ENCODE peak calls at places on chromosomes 12 and 14, in seven cellular contexts. V is HCT116, R is A549, Q is endothelial cell of umbilical vein, I is NB4, Z is HepG2, X is GM12878. T is an unnamed sample.

GRCh38 chr12:115449526-115449925 is 765.6 kb upstream of the TBX3 start:
- DNase-seq in Q (no peak), Z (no peak), I (no peak), R (no peak), V (no peak), X (no peak), T (no peak)

GRCh38 chr12:97308576-97309198 is 153.9 kb upstream of the RMST start:
- DNase-seq in V (peak; percentile 46), Z (peak; percentile 39), X (peak; percentile 15), I (peak; percentile 67), Q (peak; percentile 77), R (peak; percentile 5), T (no peak)

GRCh38 chr12:100234166-100234565 is 32.7 kb downstream of the DEPDC4 start:
- DNase-seq in V (no peak), Z (no peak), X (no peak), R (no peak), I (no peak), Q (peak; percentile 8), T (no peak)

GRCh38 chr14:90505531-90505930 is 108.7 kb downstream of the CALM1 start:
- DNase-seq in I (no peak), X (no peak), V (no peak), Z (no peak), Q (no peak), R (no peak), T (no peak)

GRCh38 chr12:131511391-131511802 is 199.5 kb upstream of the SFSWAP start:
- DNase-seq in X (peak; percentile 73), Z (no peak), V (peak; percentile 3), Q (peak; percentile 12), R (no peak), I (peak; percentile 93), T (no peak)

GRCh38 chr12:131066886-131067490 is 113.3 kb downstream of the ADGRD1 start:
- DNase-seq in Z (no peak), R (no peak), V (no peak), I (no peak), X (no peak), Q (no peak), T (no peak)

GRCh38 chr12:114407034-114407420 is 1.1 kb upstream of the TBX5 start:
- DNase-seq in X (no peak), R (no peak), Z (no peak), Q (no peak), V (no peak), I (no peak), T (no peak)

GRCh38 chr14:69154779-69155178 is 1.9 kb upstream of the DCAF5 start:
- DNase-seq in Q (peak; percentile 24), Z (peak; percentile 73), V (no peak), R (peak; percentile 65), I (peak; percentile 11), X (no peak), T (no peak)

GRCh38 chr14:77212933-77213656 is 31.5 kb downstream of the TMEM63C start:
- DNase-seq in Z (peak; percentile 13), R (peak; percentile 72), X (no peak), I (peak; percentile 35), V (peak; percentile 28), Q (no peak), T (peak; percentile 87)

GRCh38 chr14:96888158-96888557 is 91.0 kb downstream of the VRK1 start:
- DNase-seq in V (no peak), Q (no peak), R (no peak), I (no peak), X (peak; percentile 33), Z (no peak), T (no peak)

GRCh38 chr14:64235652-64236640 is 58.2 kb downstream of the ESR2 start:
- DNase-seq in X (peak; percentile 93), Q (no peak), I (no peak), Z (no peak), R (no peak), V (no peak), T (no peak)

GRCh38 chr14:41761204-41761603 is 154.5 kb downstream of the LRFN5 start:
- DNase-seq in Q (no peak), Z (no peak), I (no peak), X (no peak), V (no peak), R (no peak), T (no peak)

GRCh38 chr14:77099425-77100167 is 1.5 kb downstream of the CIPC start:
- DNase-seq in I (peak; percentile 20), Z (no peak), X (no peak), R (no peak), V (no peak), Q (peak; percentile 43), T (no peak)

GRCh38 chr12:105355752-105356151 is 25.3 kb downstream of the C12orf75 start:
- DNase-seq in R (no peak), Z (peak; percentile 59), I (no peak), Q (no peak), V (peak; percentile 18), X (no peak), T (no peak)

GRCh38 chr14:60753264-60754126 is 18.9 kb downstream of the MNAT1 start:
- DNase-seq in R (no peak), V (no peak), I (peak; percentile 96), X (peak; percentile 87), Q (no peak), Z (no peak), T (no peak)

GRCh38 chr12:85445060-85445938 is 165.3 kb downstream of the ALX1 start:
- DNase-seq in X (no peak), Q (no peak), V (no peak), I (no peak), Z (no peak), R (no peak), T (no peak)

GRCh38 chr12:95099270-95099790 is 25.9 kb upstream of the NR2C1 start:
- DNase-seq in R (no peak), Z (no peak), Q (no peak), I (no peak), X (no peak), V (no peak), T (no peak)

GRCh38 chr14:38212996-38213395 is 5.3 kb downstream of the SSTR1 start:
- DNase-seq in I (no peak), V (no peak), R (no peak), Z (no peak), Q (no peak), X (no peak), T (no peak)
- TF ChIP-seq MAX in I (no peak), V (no peak), R (no peak), Z (no peak), Q (no peak), X (no peak), T (no peak)

GRCh38 chr14:74865156-74865555 is 10.8 kb downstream of the PROX2 start:
- DNase-seq in R (no peak), V (no peak), X (no peak), Z (no peak), I (no peak), Q (no peak), T (no peak)
- TF ChIP-seq MAX in R (no peak), V (no peak), X (no peak), Z (no peak), I (no peak), Q (no peak), T (no peak)

GRCh38 chr12:123396543-123396942 is 12.6 kb downstream of the KMT5A start:
- DNase-seq in Z (no peak), I (no peak), X (no peak), V (no peak), R (no peak), Q (no peak), T (no peak)

GRCh38 chr12:123391546-123392343 is 7.8 kb downstream of the KMT5A start:
- DNase-seq in R (no peak), V (no peak), I (peak; percentile 2), Z (no peak), X (no peak), Q (no peak), T (no peak)

GRCh38 chr12:123390415-123391093 is 6.6 kb downstream of the KMT5A start:
- DNase-seq in V (no peak), Q (peak; percentile 64), I (peak; percentile 23), Z (no peak), X (no peak), R (no peak), T (no peak)

GRCh38 chr12:123395236-123395635 is 11.3 kb downstream of the KMT5A start:
- DNase-seq in R (no peak), Z (no peak), Q (no peak), X (no peak), V (no peak), I (no peak), T (no peak)

DNA sequence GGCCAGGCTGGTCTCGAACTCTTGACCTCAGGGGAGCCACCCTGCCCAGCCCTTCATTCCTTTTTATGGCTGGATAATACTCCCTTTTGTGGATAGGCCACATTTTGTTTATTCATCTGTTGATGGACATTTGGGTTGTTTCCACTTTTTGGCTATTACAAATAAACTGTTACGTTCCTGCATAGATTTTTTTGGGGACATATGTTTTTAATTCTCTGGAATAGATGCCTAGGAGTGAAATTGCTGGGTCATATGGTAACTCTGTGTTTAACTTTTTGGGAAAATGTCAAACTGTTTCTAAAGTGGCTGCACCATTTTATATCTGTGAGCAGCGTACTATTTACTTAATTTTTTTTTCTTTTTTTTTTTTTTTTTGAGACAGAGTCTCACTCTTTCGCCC is 9.8 kb downstream of the KMT5A start:
- DNase-seq in R (no peak), V (no peak), X (no peak), I (no peak), Z (no peak), Q (no peak), T (no peak)
- TF ChIP-seq MAX in R (no peak), V (no peak), X (no peak), I (no peak), Z (no peak), Q (no peak), T (no peak)

GRCh38 chr12:57882575-57882974 is 36.0 kb upstream of the CTDSP2 start:
- DNase-seq in X (no peak), R (no peak), Z (no peak), V (no peak), Q (no peak), I (no peak), T (no peak)
- TF ChIP-seq MAX in X (no peak), R (no peak), Z (no peak), V (no peak), Q (no peak), I (no peak), T (no peak)

T was measured in WTC11.